ENCODE peak calls at places on chromosomes 1 and 21, in six cellular contexts. One of them, this sample, is unnamed.

GRCh38 chr1:25006770-25007169 is 76.7 kb upstream of the RUNX3 start:
- DNase-seq in HepG2: no peak
- DNase-seq in GM12878: no peak
- DNase-seq in H1: no peak
- DNase-seq in K562: no peak
- DNase-seq in GM12892: no peak
- DNase-seq in this sample: no peak

GRCh38 chr1:47991187-47991586 is 6.0 kb downstream of the TRABD2B start:
- DNase-seq in K562: no peak
- DNase-seq in GM12878: no peak
- DNase-seq in GM12892: no peak
- DNase-seq in HepG2: no peak
- DNase-seq in H1: no peak
- DNase-seq in this sample: no peak

GRCh38 chr1:196400478-196401453 is 207.5 kb downstream of the KCNT2 start:
- DNase-seq in GM12878: no peak
- DNase-seq in GM12892: no peak
- DNase-seq in H1: no peak
- DNase-seq in K562: no peak
- DNase-seq in HepG2: peak; percentile 83
- DNase-seq in this sample: no peak

GRCh38 chr1:111422546-111423391 is 4.8 kb downstream of the OVGP1 start:
- DNase-seq in K562: no peak
- DNase-seq in H1: no peak
- DNase-seq in GM12878: no peak
- DNase-seq in GM12892: no peak
- DNase-seq in HepG2: peak; percentile 88
- DNase-seq in this sample: no peak

GRCh38 chr1:209662879-209663327 is 10.7 kb upstream of the LAMB3 start:
- DNase-seq in K562: no peak
- DNase-seq in GM12878: no peak
- DNase-seq in HepG2: no peak
- DNase-seq in GM12892: no peak
- DNase-seq in H1: no peak
- DNase-seq in this sample: no peak

GRCh38 chr1:25774206-25774804 is 25.7 kb upstream of the SELENON start:
- DNase-seq in HepG2: no peak
- DNase-seq in GM12892: no peak
- DNase-seq in GM12878: no peak
- DNase-seq in H1: no peak
- DNase-seq in K562: no peak
- DNase-seq in this sample: no peak

GRCh38 chr1:60874703-60875102 is 207.7 kb upstream of the NFIA start:
- DNase-seq in HepG2: no peak
- DNase-seq in GM12878: no peak
- DNase-seq in K562: no peak
- DNase-seq in H1: no peak
- DNase-seq in GM12892: no peak
- DNase-seq in this sample: no peak

GRCh38 chr1:56755911-56756310 is 63.3 kb downstream of the FYB2 start:
- DNase-seq in GM12892: no peak
- DNase-seq in K562: no peak
- DNase-seq in HepG2: peak; percentile 11
- DNase-seq in H1: no peak
- DNase-seq in GM12878: no peak
- DNase-seq in this sample: no peak

GRCh38 chr1:170765712-170766330 is 101.9 kb downstream of the PRRX1 start:
- DNase-seq in H1: no peak
- DNase-seq in K562: no peak
- DNase-seq in GM12878: no peak
- DNase-seq in GM12892: no peak
- DNase-seq in HepG2: no peak
- DNase-seq in this sample: no peak

GRCh38 chr1:14782741-14783591 is 184.5 kb downstream of the KAZN start:
- DNase-seq in H1: no peak
- DNase-seq in GM12878: no peak
- DNase-seq in K562: peak; percentile 39
- DNase-seq in HepG2: no peak
- DNase-seq in GM12892: no peak
- DNase-seq in this sample: no peak

GRCh38 chr1:34705077-34705476 is 49.8 kb upstream of the GJB5 start:
- DNase-seq in GM12878: no peak
- DNase-seq in K562: no peak
- DNase-seq in H1: no peak
- DNase-seq in HepG2: no peak
- DNase-seq in GM12892: no peak
- DNase-seq in this sample: no peak

GRCh38 chr1:218361298-218362065 is 16.3 kb downstream of the TGFB2 start:
- DNase-seq in HepG2: peak; percentile 66
- DNase-seq in K562: no peak
- DNase-seq in H1: no peak
- DNase-seq in GM12892: no peak
- DNase-seq in GM12878: no peak
- DNase-seq in this sample: no peak

GRCh38 chr1:172727956-172728603 is 69.2 kb downstream of the FASLG start:
- DNase-seq in HepG2: peak; percentile 71
- DNase-seq in GM12878: no peak
- DNase-seq in GM12892: no peak
- DNase-seq in K562: peak; percentile 63
- DNase-seq in H1: no peak
- DNase-seq in this sample: no peak

GRCh38 chr1:214525535-214526019 is 25.8 kb downstream of the PTPN14 start:
- DNase-seq in GM12892: no peak
- DNase-seq in GM12878: no peak
- DNase-seq in H1: no peak
- DNase-seq in HepG2: no peak
- DNase-seq in K562: no peak
- DNase-seq in this sample: no peak

GRCh38 chr21:15134711-15135110 is 69.9 kb upstream of the NRIP1 start:
- DNase-seq in H1: no peak
- DNase-seq in HepG2: no peak
- DNase-seq in GM12892: no peak
- DNase-seq in K562: no peak
- DNase-seq in GM12878: no peak
- DNase-seq in this sample: no peak

GRCh38 chr1:50423670-50424000 is 392 bp upstream of the DMRTA2 start:
- DNase-seq in GM12892: no peak
- DNase-seq in HepG2: no peak
- DNase-seq in H1: no peak
- DNase-seq in K562: no peak
- DNase-seq in GM12878: no peak
- DNase-seq in this sample: peak; percentile 43

GRCh38 chr1:234957330-234958065 is 171.1 kb downstream of the TOMM20 start:
- DNase-seq in H1: peak; percentile 51
- DNase-seq in GM12878: no peak
- DNase-seq in GM12892: no peak
- DNase-seq in HepG2: peak; percentile 99
- DNase-seq in K562: peak; percentile 75
- DNase-seq in this sample: no peak

GRCh38 chr1:169044971-169045370 is 61.5 kb upstream of the ATP1B1 start:
- DNase-seq in H1: no peak
- DNase-seq in K562: no peak
- DNase-seq in GM12892: no peak
- DNase-seq in GM12878: peak; percentile 81
- DNase-seq in HepG2: no peak
- DNase-seq in this sample: no peak

GRCh38 chr1:169043823-169044222 is 62.7 kb upstream of the ATP1B1 start:
- DNase-seq in HepG2: no peak
- DNase-seq in K562: no peak
- DNase-seq in GM12892: no peak
- DNase-seq in H1: no peak
- DNase-seq in GM12878: no peak
- DNase-seq in this sample: no peak

GRCh38 chr1:169044296-169044695 is 62.2 kb upstream of the ATP1B1 start:
- DNase-seq in K562: no peak
- DNase-seq in GM12878: peak; percentile 76
- DNase-seq in GM12892: no peak
- DNase-seq in HepG2: no peak
- DNase-seq in H1: no peak
- DNase-seq in this sample: no peak

GRCh38 chr1:169041371-169041770 is 65.1 kb upstream of the ATP1B1 start:
- DNase-seq in HepG2: no peak
- DNase-seq in GM12892: no peak
- DNase-seq in K562: no peak
- DNase-seq in GM12878: no peak
- DNase-seq in H1: no peak
- DNase-seq in this sample: no peak

DNA sequence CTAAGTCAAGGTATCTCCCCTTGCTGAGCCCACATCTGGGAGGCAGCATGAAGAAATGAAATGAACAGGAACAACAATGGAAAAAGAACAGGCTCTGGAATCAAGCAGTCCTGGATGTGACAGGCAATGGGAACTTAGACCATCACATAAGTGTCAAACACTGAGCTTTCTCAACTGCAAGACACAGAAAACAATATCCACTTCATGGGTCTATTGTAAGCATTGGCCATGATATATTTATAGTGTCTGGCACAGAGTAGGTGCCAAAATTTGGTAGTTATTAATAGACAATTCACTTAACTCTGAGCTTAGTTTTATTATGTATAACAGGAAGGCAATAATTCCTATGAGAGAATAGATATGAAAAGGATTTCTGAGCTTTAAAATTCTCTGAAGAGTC is 64.1 kb upstream of the ATP1B1 start:
- DNase-seq in GM12878: no peak
- DNase-seq in H1: no peak
- DNase-seq in HepG2: no peak
- DNase-seq in GM12892: no peak
- DNase-seq in K562: no peak
- DNase-seq in this sample: no peak
- TF ChIP-seq POLR2A in GM12878: no peak
- TF ChIP-seq POLR2A in H1: no peak
- TF ChIP-seq POLR2A in HepG2: no peak
- TF ChIP-seq POLR2A in GM12892: no peak
- TF ChIP-seq POLR2A in K562: no peak
- TF ChIP-seq POLR2A in this sample: no peak

GRCh38 chr1:66044912-66045311 is 252.2 kb downstream of the PDE4B start:
- DNase-seq in GM12892: no peak
- DNase-seq in HepG2: no peak
- DNase-seq in GM12878: no peak
- DNase-seq in H1: no peak
- DNase-seq in K562: no peak
- DNase-seq in this sample: no peak

GRCh38 chr1:66046415-66046814 is 253.7 kb downstream of the PDE4B start:
- DNase-seq in H1: no peak
- DNase-seq in GM12878: no peak
- DNase-seq in HepG2: no peak
- DNase-seq in GM12892: no peak
- DNase-seq in K562: no peak
- DNase-seq in this sample: no peak

GRCh38 chr1:66048011-66048410 is 255.3 kb downstream of the PDE4B start:
- DNase-seq in GM12878: no peak
- DNase-seq in HepG2: no peak
- DNase-seq in K562: no peak
- DNase-seq in GM12892: no peak
- DNase-seq in H1: no peak
- DNase-seq in this sample: no peak

DNA sequence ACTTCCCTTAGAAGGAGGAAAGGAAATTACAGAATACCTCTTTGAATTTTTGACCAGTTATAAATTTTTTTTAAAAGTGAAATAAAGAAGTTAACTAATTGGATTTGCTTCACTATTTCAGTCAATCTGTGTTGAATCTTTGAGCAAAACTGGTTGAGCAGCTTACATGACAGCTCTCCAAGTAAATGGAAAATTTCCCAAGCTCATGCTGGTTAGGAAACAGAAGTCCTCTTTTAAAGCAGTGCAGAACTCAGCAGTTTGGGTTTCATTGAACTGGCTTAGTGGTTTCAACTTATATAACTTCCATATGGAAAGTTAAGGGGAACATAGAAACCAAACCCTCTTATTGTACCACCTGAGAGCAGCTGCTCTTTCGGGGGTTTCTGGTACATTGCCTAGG is 250.5 kb downstream of the PDE4B start:
- DNase-seq in H1: no peak
- DNase-seq in K562: no peak
- DNase-seq in GM12878: no peak
- DNase-seq in HepG2: no peak
- DNase-seq in GM12892: no peak
- DNase-seq in this sample: no peak
- TF ChIP-seq TAF1 in H1: no peak
- TF ChIP-seq TAF1 in K562: no peak
- TF ChIP-seq TAF1 in GM12878: no peak
- TF ChIP-seq TAF1 in HepG2: no peak
- TF ChIP-seq TAF1 in GM12892: no peak
- TF ChIP-seq TAF1 in this sample: no peak

GRCh38 chr1:206508956-206509355 is 1.6 kb downstream of the RASSF5 start:
- DNase-seq in GM12892: no peak
- DNase-seq in GM12878: no peak
- DNase-seq in K562: no peak
- DNase-seq in HepG2: no peak
- DNase-seq in H1: no peak
- DNase-seq in this sample: no peak

GRCh38 chr1:206506803-206507394 is 432 bp upstream of the RASSF5 start:
- DNase-seq in GM12878: no peak
- DNase-seq in K562: no peak
- DNase-seq in H1: no peak
- DNase-seq in GM12892: peak; percentile 49
- DNase-seq in HepG2: no peak
- DNase-seq in this sample: no peak

GRCh38 chr1:206508130-206508884 is 976 bp downstream of the RASSF5 start:
- DNase-seq in GM12892: no peak
- DNase-seq in K562: no peak
- DNase-seq in HepG2: peak; percentile 14
- DNase-seq in GM12878: no peak
- DNase-seq in H1: no peak
- DNase-seq in this sample: no peak

GRCh38 chr1:206506405-206506802 is 927 bp upstream of the RASSF5 start:
- DNase-seq in GM12878: no peak
- DNase-seq in K562: no peak
- DNase-seq in GM12892: no peak
- DNase-seq in HepG2: no peak
- DNase-seq in H1: no peak
- DNase-seq in this sample: no peak

GRCh38 chr1:206507395-206508129 is at the start of gene RASSF5:
- DNase-seq in GM12892: peak; percentile 81
- DNase-seq in H1: peak; percentile 27
- DNase-seq in K562: peak; percentile 74
- DNase-seq in HepG2: no peak
- DNase-seq in GM12878: no peak
- DNase-seq in this sample: peak; percentile 84
- TF ChIP-seq POLR2A in GM12892: peak; percentile 82
- TF ChIP-seq POLR2A in H1: peak; percentile 88
- TF ChIP-seq POLR2A in K562: no peak
- TF ChIP-seq POLR2A in HepG2: no peak
- TF ChIP-seq POLR2A in GM12878: peak; percentile 83
- TF ChIP-seq POLR2A in this sample: no peak

GRCh38 chr1:224108991-224109390 is 4.9 kb upstream of the FBXO28 start:
- DNase-seq in K562: no peak
- DNase-seq in H1: no peak
- DNase-seq in GM12892: no peak
- DNase-seq in GM12878: no peak
- DNase-seq in HepG2: no peak
- DNase-seq in this sample: no peak
- TF ChIP-seq TAF1 in K562: no peak
- TF ChIP-seq TAF1 in H1: no peak
- TF ChIP-seq TAF1 in GM12892: no peak
- TF ChIP-seq TAF1 in GM12878: no peak
- TF ChIP-seq TAF1 in HepG2: no peak
- TF ChIP-seq TAF1 in this sample: no peak

GRCh38 chr1:91650764-91651163 is 150.1 kb downstream of the CDC7 start:
- DNase-seq in HepG2: no peak
- DNase-seq in GM12878: no peak
- DNase-seq in K562: no peak
- DNase-seq in GM12892: no peak
- DNase-seq in H1: no peak
- DNase-seq in this sample: no peak
- TF ChIP-seq POLR2A in HepG2: no peak
- TF ChIP-seq POLR2A in GM12878: no peak
- TF ChIP-seq POLR2A in K562: no peak
- TF ChIP-seq POLR2A in GM12892: no peak
- TF ChIP-seq POLR2A in H1: no peak
- TF ChIP-seq POLR2A in this sample: no peak